ENCODE peak calls at places on chromosomes 2 and 18, in six cellular contexts. U is GM12878, P is HCT116, L is H1, E is K562, W is HepG2. G is an unnamed sample. For H3K4me1, the result is how much of the 10 kb centered on the place peaks cover.

GRCh38 chr2:112646102-112646719 is 472 bp downstream of the SLC20A1 start:
- DNase-seq in U (no peak), P (no peak), L (no peak), E (no peak), W (no peak), G (no peak)

GRCh38 chr2:161745866-161746614 is 121.8 kb downstream of the SLC4A10 start:
- DNase-seq in U (no peak), P (no peak), L (no peak), E (no peak), W (no peak), G (no peak)

GRCh38 chr2:234533631-234534030 is 36.8 kb upstream of the ARL4C start:
- DNase-seq in U (no peak), P (no peak), L (no peak), E (no peak), W (no peak), G (no peak)

GRCh38 chr2:226115102-226115831 is 684.4 kb downstream of the IRS1 start:
- DNase-seq in U (no peak), P (peak), L (no peak), E (no peak), W (peak), G (no peak)

GRCh38 chr2:59385971-59386370 is 1144.8 kb upstream of the FANCL start:
- DNase-seq in U (no peak), P (no peak), L (no peak), E (no peak), W (no peak), G (no peak)

GRCh38 chr2:197191948-197192338 is 118.6 kb downstream of the ANKRD44 start:
- DNase-seq in U (no peak), P (no peak), L (no peak), E (no peak), W (no peak), G (no peak)

GRCh38 chr18:9578306-9578705 is 36.1 kb downstream of the PPP4R1 start:
- DNase-seq in U (no peak), P (no peak), L (no peak), E (peak), W (no peak), G (no peak)

GRCh38 chr2:21123473-21124393 is at the start of gene TDRD15:
- DNase-seq in U (no peak), P (no peak), L (no peak), E (peak), W (no peak), G (no peak)

GRCh38 chr18:9335255-9336045 is 877 bp downstream of the TWSG1 start:
- DNase-seq in U (no peak), P (no peak), L (no peak), E (peak), W (no peak), G (no peak)

GRCh38 chr2:64889803-64890202 is 99.4 kb upstream of the SLC1A4 start:
- DNase-seq in U (no peak), P (no peak), L (no peak), E (no peak), W (no peak), G (no peak)

GRCh38 chr2:41729800-41730364 is 317.9 kb upstream of the PKDCC start:
- DNase-seq in U (no peak), P (no peak), L (no peak), E (no peak), W (no peak), G (no peak)

GRCh38 chr2:44940612-44941464 is 664 bp upstream of the SIX3 start:
- DNase-seq in U (no peak), P (no peak), L (no peak), E (no peak), W (no peak), G (no peak)

GRCh38 chr2:127205211-127206140 is 14.6 kb downstream of the CYP27C1 start:
- DNase-seq in U (no peak), P (no peak), L (no peak), E (no peak), W (no peak), G (no peak)

GRCh38 chr2:238978507-238978906 is 130.6 kb downstream of the TWIST2 start:
- DNase-seq in U (no peak), P (no peak), L (no peak), E (no peak), W (no peak), G (no peak)

GRCh38 chr2:23294238-23294637 is 90.7 kb upstream of the KLHL29 start:
- DNase-seq in U (no peak), P (no peak), L (no peak), E (peak), W (no peak), G (no peak)

GRCh38 chr2:86185517-86186212 is 9.6 kb downstream of the IMMT start:
- DNase-seq in U (no peak), P (no peak), L (no peak), E (no peak), W (no peak), G (no peak)
- H3K4me3 ChIP-seq in U (peak), P (no peak), L (no peak), E (no peak), W (no peak), G (no peak)

GRCh38 chr2:230412369-230412706 is 3.7 kb upstream of the SP100 start:
- DNase-seq in U (no peak), P (no peak), L (no peak), E (no peak), W (no peak), G (no peak)

GRCh38 chr2:230411484-230412368 is 4.3 kb upstream of the SP100 start:
- DNase-seq in U (no peak), P (no peak), L (no peak), E (peak), W (peak), G (peak)

GRCh38 chr2:230413465-230413864 is 2.5 kb upstream of the SP100 start:
- DNase-seq in U (peak), P (no peak), L (no peak), E (no peak), W (peak), G (no peak)

GRCh38 chr2:230414302-230414701 is 1.7 kb upstream of the SP100 start:
- DNase-seq in U (no peak), P (no peak), L (no peak), E (no peak), W (no peak), G (no peak)

GRCh38 chr2:230412846-230413245 is 3.2 kb upstream of the SP100 start:
- DNase-seq in U (no peak), P (no peak), L (no peak), E (peak), W (no peak), G (no peak)
- H3K4me1 ChIP-seq in U (under half), P (under half), L (under half), E (under half), W (half or more), G (under half)

GRCh38 chr18:56574827-56575226 is 63.6 kb downstream of the TXNL1 start:
- DNase-seq in U (no peak), P (no peak), L (no peak), E (peak), W (no peak), G (no peak)
- TF ChIP-seq ZNF274 in U (no peak), P (no peak), L (no peak), E (no peak), W (no peak), G (no peak)

GRCh38 chr2:46913471-46914381 is 1.9 kb downstream of the MCFD2 start:
- DNase-seq in U (no peak), P (peak), L (no peak), E (peak), W (peak), G (no peak)
- H3K4me3 ChIP-seq in U (peak), P (peak), L (no peak), E (peak), W (peak), G (no peak)

DNA sequence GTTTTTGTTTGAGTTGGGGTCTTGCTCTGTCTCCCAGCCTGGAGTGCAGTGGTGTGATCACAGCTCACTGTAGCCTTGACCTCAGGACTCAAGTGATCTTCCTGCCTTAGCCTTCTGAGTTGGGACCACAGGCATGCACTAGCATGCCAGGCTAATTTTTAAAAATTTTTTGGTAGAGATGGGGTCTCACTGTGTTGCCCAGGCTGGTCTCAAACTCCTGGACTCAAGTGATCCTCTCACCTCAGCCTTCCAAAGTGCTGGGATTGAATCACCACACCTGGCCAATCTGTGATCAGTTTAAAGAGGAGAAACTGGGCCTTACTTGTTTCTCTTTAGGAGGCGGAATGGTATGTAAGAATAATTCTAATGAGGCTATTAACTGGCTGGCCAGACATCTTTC is 49.9 kb downstream of the IMPA2 start:
- DNase-seq in U (no peak), P (no peak), L (no peak), E (no peak), W (no peak), G (no peak)
- H3K4me1 ChIP-seq in U (under half), P (under half), L (under half), E (under half), W (under half), G (under half)

GRCh38 chr2:178279142-178279541 is 84.8 kb downstream of the OSBPL6 start:
- DNase-seq in U (no peak), P (no peak), L (peak), E (peak), W (no peak), G (peak)
- TF ChIP-seq ZNF274 in U (no peak), P (no peak), L (no peak), E (no peak), W (no peak), G (no peak)

GRCh38 chr18:73245345-73245744 is 377.6 kb upstream of the NETO1 start:
- DNase-seq in U (no peak), P (no peak), L (peak), E (no peak), W (no peak), G (peak)
- H3K4me3 ChIP-seq in U (no peak), P (no peak), L (no peak), E (no peak), W (no peak), G (no peak)

G was measured in NT2/D1.